ENCODE peak calls at places on chromosomes 2 and 18, in six cellular contexts. One of them, this sample, is unnamed.

GRCh38 chr2:23745068-23745725 is 181.7 kb downstream of the ATAD2B start:
- DNase-seq in pancreas: no peak
- DNase-seq in kidney epithelial cell: no peak
- DNase-seq in cardiac muscle cell: no peak
- DNase-seq in CD4-positive, CD25-positive, alpha-beta regulatory T cell: no peak
- DNase-seq in retinal pigment epithelial cell: no peak
- DNase-seq in this sample: no peak

GRCh38 chr2:177340158-177340557 is 52.4 kb upstream of the AGPS start:
- DNase-seq in kidney epithelial cell: no peak
- DNase-seq in CD4-positive, CD25-positive, alpha-beta regulatory T cell: no peak
- DNase-seq in cardiac muscle cell: no peak
- DNase-seq in pancreas: no peak
- DNase-seq in retinal pigment epithelial cell: no peak
- DNase-seq in this sample: no peak

GRCh38 chr18:48073231-48073930 is 142.9 kb upstream of the SMAD2 start:
- DNase-seq in retinal pigment epithelial cell: no peak
- DNase-seq in CD4-positive, CD25-positive, alpha-beta regulatory T cell: no peak
- DNase-seq in pancreas: no peak
- DNase-seq in kidney epithelial cell: no peak
- DNase-seq in cardiac muscle cell: no peak
- DNase-seq in this sample: no peak

GRCh38 chr18:35835366-35835765 is 137.1 kb upstream of the RMP24 start:
- DNase-seq in pancreas: no peak
- DNase-seq in kidney epithelial cell: no peak
- DNase-seq in retinal pigment epithelial cell: no peak
- DNase-seq in CD4-positive, CD25-positive, alpha-beta regulatory T cell: no peak
- DNase-seq in cardiac muscle cell: no peak
- DNase-seq in this sample: no peak

GRCh38 chr18:55318864-55319516 is 269.0 kb downstream of the TCF4 start:
- DNase-seq in kidney epithelial cell: no peak
- DNase-seq in pancreas: no peak
- DNase-seq in CD4-positive, CD25-positive, alpha-beta regulatory T cell: no peak
- DNase-seq in retinal pigment epithelial cell: no peak
- DNase-seq in cardiac muscle cell: no peak
- DNase-seq in this sample: no peak

GRCh38 chr2:232628466-232629200 is 4.8 kb upstream of the EFHD1 start:
- DNase-seq in cardiac muscle cell: no peak
- DNase-seq in retinal pigment epithelial cell: no peak
- DNase-seq in pancreas: no peak
- DNase-seq in kidney epithelial cell: no peak
- DNase-seq in CD4-positive, CD25-positive, alpha-beta regulatory T cell: no peak
- DNase-seq in this sample: no peak

GRCh38 chr2:76008001-76008702 is 297.4 kb upstream of the GCFC2 start:
- DNase-seq in CD4-positive, CD25-positive, alpha-beta regulatory T cell: no peak
- DNase-seq in cardiac muscle cell: peak
- DNase-seq in retinal pigment epithelial cell: peak
- DNase-seq in kidney epithelial cell: no peak
- DNase-seq in pancreas: no peak
- DNase-seq in this sample: no peak

GRCh38 chr18:13451661-13452447 is 233.3 kb downstream of the LDLRAD4 start:
- DNase-seq in kidney epithelial cell: no peak
- DNase-seq in CD4-positive, CD25-positive, alpha-beta regulatory T cell: no peak
- DNase-seq in cardiac muscle cell: no peak
- DNase-seq in pancreas: no peak
- DNase-seq in retinal pigment epithelial cell: no peak
- DNase-seq in this sample: no peak

GRCh38 chr2:75221872-75222271 is 22.6 kb upstream of the TACR1 start:
- DNase-seq in CD4-positive, CD25-positive, alpha-beta regulatory T cell: no peak
- DNase-seq in pancreas: no peak
- DNase-seq in retinal pigment epithelial cell: no peak
- DNase-seq in cardiac muscle cell: peak
- DNase-seq in kidney epithelial cell: no peak
- DNase-seq in this sample: no peak

GRCh38 chr2:96767135-96767871 is 6.6 kb downstream of the CNNM4 start:
- DNase-seq in CD4-positive, CD25-positive, alpha-beta regulatory T cell: no peak
- DNase-seq in pancreas: no peak
- DNase-seq in kidney epithelial cell: no peak
- DNase-seq in retinal pigment epithelial cell: no peak
- DNase-seq in cardiac muscle cell: no peak
- DNase-seq in this sample: no peak

GRCh38 chr2:237344972-237345870 is 68.7 kb downstream of the COL6A3 start:
- DNase-seq in CD4-positive, CD25-positive, alpha-beta regulatory T cell: no peak
- DNase-seq in pancreas: no peak
- DNase-seq in retinal pigment epithelial cell: no peak
- DNase-seq in kidney epithelial cell: no peak
- DNase-seq in cardiac muscle cell: no peak
- DNase-seq in this sample: no peak

GRCh38 chr18:8224576-8224975 is 384.7 kb upstream of the RAB12 start:
- DNase-seq in cardiac muscle cell: no peak
- DNase-seq in CD4-positive, CD25-positive, alpha-beta regulatory T cell: no peak
- DNase-seq in kidney epithelial cell: no peak
- DNase-seq in retinal pigment epithelial cell: no peak
- DNase-seq in pancreas: no peak
- DNase-seq in this sample: no peak

GRCh38 chr2:143694335-143694734 is 565.1 kb downstream of the ARHGAP15 start:
- DNase-seq in pancreas: no peak
- DNase-seq in cardiac muscle cell: peak
- DNase-seq in CD4-positive, CD25-positive, alpha-beta regulatory T cell: no peak
- DNase-seq in kidney epithelial cell: no peak
- DNase-seq in retinal pigment epithelial cell: no peak
- DNase-seq in this sample: no peak

GRCh38 chr2:8581601-8582041 is 100.2 kb upstream of the ID2 start:
- DNase-seq in kidney epithelial cell: no peak
- DNase-seq in cardiac muscle cell: no peak
- DNase-seq in pancreas: no peak
- DNase-seq in CD4-positive, CD25-positive, alpha-beta regulatory T cell: no peak
- DNase-seq in retinal pigment epithelial cell: no peak
- DNase-seq in this sample: no peak
- H3K4me3 ChIP-seq in kidney epithelial cell: no peak
- H3K4me3 ChIP-seq in cardiac muscle cell: no peak
- H3K4me3 ChIP-seq in pancreas: no peak
- H3K4me3 ChIP-seq in CD4-positive, CD25-positive, alpha-beta regulatory T cell: no peak
- H3K4me3 ChIP-seq in retinal pigment epithelial cell: no peak
- H3K4me3 ChIP-seq in this sample: no peak

GRCh38 chr2:25339791-25340339 is 1.9 kb downstream of the DNMT3A start:
- DNase-seq in retinal pigment epithelial cell: no peak
- DNase-seq in pancreas: peak
- DNase-seq in kidney epithelial cell: no peak
- DNase-seq in cardiac muscle cell: peak
- DNase-seq in CD4-positive, CD25-positive, alpha-beta regulatory T cell: no peak
- DNase-seq in this sample: no peak
- H3K4me3 ChIP-seq in retinal pigment epithelial cell: peak
- H3K4me3 ChIP-seq in pancreas: peak
- H3K4me3 ChIP-seq in kidney epithelial cell: peak
- H3K4me3 ChIP-seq in cardiac muscle cell: peak
- H3K4me3 ChIP-seq in CD4-positive, CD25-positive, alpha-beta regulatory T cell: no peak
- H3K4me3 ChIP-seq in this sample: no peak

GRCh38 chr18:67515987-67516431 is 511 bp downstream of the DSEL start:
- DNase-seq in pancreas: peak
- DNase-seq in cardiac muscle cell: peak
- DNase-seq in CD4-positive, CD25-positive, alpha-beta regulatory T cell: peak
- DNase-seq in kidney epithelial cell: peak
- DNase-seq in retinal pigment epithelial cell: peak
- DNase-seq in this sample: peak

GRCh38 chr18:67513285-67513684 is 3.2 kb downstream of the DSEL start:
- DNase-seq in retinal pigment epithelial cell: no peak
- DNase-seq in kidney epithelial cell: no peak
- DNase-seq in cardiac muscle cell: no peak
- DNase-seq in pancreas: no peak
- DNase-seq in CD4-positive, CD25-positive, alpha-beta regulatory T cell: no peak
- DNase-seq in this sample: no peak

GRCh38 chr18:67514465-67514864 is 2.1 kb downstream of the DSEL start:
- DNase-seq in kidney epithelial cell: no peak
- DNase-seq in retinal pigment epithelial cell: no peak
- DNase-seq in cardiac muscle cell: no peak
- DNase-seq in CD4-positive, CD25-positive, alpha-beta regulatory T cell: no peak
- DNase-seq in pancreas: no peak
- DNase-seq in this sample: no peak

GRCh38 chr18:67516432-67517223 is at the start of gene DSEL:
- DNase-seq in CD4-positive, CD25-positive, alpha-beta regulatory T cell: peak
- DNase-seq in cardiac muscle cell: peak
- DNase-seq in retinal pigment epithelial cell: peak
- DNase-seq in kidney epithelial cell: peak
- DNase-seq in pancreas: peak
- DNase-seq in this sample: peak

DNA sequence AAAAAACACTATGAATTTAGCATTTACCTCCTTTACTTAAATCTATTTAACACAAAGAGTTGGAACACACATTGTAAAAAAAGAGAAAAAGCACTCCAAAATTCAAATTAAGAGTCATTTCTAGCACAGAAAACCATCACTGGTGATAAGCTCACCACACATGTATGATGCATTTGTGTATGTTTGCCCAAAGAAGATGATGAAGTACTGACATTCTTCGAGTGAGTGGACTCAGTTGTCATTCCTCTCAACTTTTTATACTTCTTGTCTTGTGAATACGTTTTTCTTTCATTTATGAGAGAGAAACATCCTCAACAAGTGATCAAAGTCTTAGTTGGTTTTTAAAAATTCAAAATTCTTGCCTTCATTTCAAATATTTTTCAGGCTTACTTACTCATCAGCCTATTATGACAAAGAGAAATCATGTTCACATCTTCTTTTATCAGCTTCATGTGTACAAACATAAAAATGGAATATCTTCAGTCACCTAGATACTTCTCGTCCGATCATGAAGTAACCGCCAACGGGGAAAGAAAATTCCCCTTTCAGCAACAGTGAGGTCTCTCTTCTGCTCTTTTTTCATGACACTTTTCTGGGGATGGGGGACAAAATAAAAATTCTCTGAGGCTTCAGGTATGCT is 1.5 kb downstream of the DSEL start:
- DNase-seq in cardiac muscle cell: no peak
- DNase-seq in kidney epithelial cell: no peak
- DNase-seq in CD4-positive, CD25-positive, alpha-beta regulatory T cell: no peak
- DNase-seq in retinal pigment epithelial cell: no peak
- DNase-seq in pancreas: no peak
- DNase-seq in this sample: no peak
- H3K4me3 ChIP-seq in cardiac muscle cell: peak
- H3K4me3 ChIP-seq in kidney epithelial cell: peak
- H3K4me3 ChIP-seq in CD4-positive, CD25-positive, alpha-beta regulatory T cell: no peak
- H3K4me3 ChIP-seq in retinal pigment epithelial cell: peak
- H3K4me3 ChIP-seq in pancreas: peak
- H3K4me3 ChIP-seq in this sample: peak

GRCh38 chr2:70965506-70965905 is 12.9 kb upstream of the ANKRD53 start:
- DNase-seq in CD4-positive, CD25-positive, alpha-beta regulatory T cell: no peak
- DNase-seq in kidney epithelial cell: no peak
- DNase-seq in pancreas: no peak
- DNase-seq in retinal pigment epithelial cell: no peak
- DNase-seq in cardiac muscle cell: no peak
- DNase-seq in this sample: no peak
- H3K4me3 ChIP-seq in CD4-positive, CD25-positive, alpha-beta regulatory T cell: peak
- H3K4me3 ChIP-seq in kidney epithelial cell: no peak
- H3K4me3 ChIP-seq in pancreas: no peak
- H3K4me3 ChIP-seq in retinal pigment epithelial cell: no peak
- H3K4me3 ChIP-seq in cardiac muscle cell: no peak
- H3K4me3 ChIP-seq in this sample: no peak

GRCh38 chr2:148508878-148509702 is 135.5 kb upstream of the EPC2 start:
- DNase-seq in CD4-positive, CD25-positive, alpha-beta regulatory T cell: peak
- DNase-seq in cardiac muscle cell: peak
- DNase-seq in pancreas: peak
- DNase-seq in retinal pigment epithelial cell: peak
- DNase-seq in kidney epithelial cell: peak
- DNase-seq in this sample: peak
- H3K4me3 ChIP-seq in CD4-positive, CD25-positive, alpha-beta regulatory T cell: peak
- H3K4me3 ChIP-seq in cardiac muscle cell: no peak
- H3K4me3 ChIP-seq in pancreas: peak
- H3K4me3 ChIP-seq in retinal pigment epithelial cell: peak
- H3K4me3 ChIP-seq in kidney epithelial cell: peak
- H3K4me3 ChIP-seq in this sample: peak

GRCh38 chr2:105748564-105748963 is 3.9 kb downstream of the NCK2 start:
- DNase-seq in CD4-positive, CD25-positive, alpha-beta regulatory T cell: no peak
- DNase-seq in pancreas: no peak
- DNase-seq in cardiac muscle cell: no peak
- DNase-seq in retinal pigment epithelial cell: no peak
- DNase-seq in kidney epithelial cell: no peak
- DNase-seq in this sample: no peak

GRCh38 chr2:105747997-105748396 is 3.3 kb downstream of the NCK2 start:
- DNase-seq in kidney epithelial cell: no peak
- DNase-seq in pancreas: no peak
- DNase-seq in retinal pigment epithelial cell: no peak
- DNase-seq in CD4-positive, CD25-positive, alpha-beta regulatory T cell: no peak
- DNase-seq in cardiac muscle cell: no peak
- DNase-seq in this sample: no peak

GRCh38 chr2:105746177-105747080 is 1.7 kb downstream of the NCK2 start:
- DNase-seq in retinal pigment epithelial cell: no peak
- DNase-seq in cardiac muscle cell: peak
- DNase-seq in CD4-positive, CD25-positive, alpha-beta regulatory T cell: peak
- DNase-seq in kidney epithelial cell: no peak
- DNase-seq in pancreas: peak
- DNase-seq in this sample: peak

GRCh38 chr2:105744909-105745853 is at the start of gene NCK2:
- DNase-seq in kidney epithelial cell: no peak
- DNase-seq in CD4-positive, CD25-positive, alpha-beta regulatory T cell: peak
- DNase-seq in cardiac muscle cell: peak
- DNase-seq in retinal pigment epithelial cell: no peak
- DNase-seq in pancreas: peak
- DNase-seq in this sample: peak

GRCh38 chr2:105747254-105747909 is 2.7 kb downstream of the NCK2 start:
- DNase-seq in pancreas: no peak
- DNase-seq in retinal pigment epithelial cell: no peak
- DNase-seq in kidney epithelial cell: no peak
- DNase-seq in cardiac muscle cell: no peak
- DNase-seq in CD4-positive, CD25-positive, alpha-beta regulatory T cell: no peak
- DNase-seq in this sample: no peak
- H3K4me3 ChIP-seq in pancreas: peak
- H3K4me3 ChIP-seq in retinal pigment epithelial cell: no peak
- H3K4me3 ChIP-seq in kidney epithelial cell: no peak
- H3K4me3 ChIP-seq in cardiac muscle cell: no peak
- H3K4me3 ChIP-seq in CD4-positive, CD25-positive, alpha-beta regulatory T cell: peak
- H3K4me3 ChIP-seq in this sample: no peak

This sample was measured in PC-9.